ENCODE peak calls at places on chromosomes 3 and 15, in six cellular contexts. S, I, W, V, J and Q are unnamed samples.

GRCh38 chr3:23999012-23999641 is 54.0 kb downstream of the NR1D2 start:
- DNase-seq in W (peak; percentile 72), I (peak; percentile 42), S (peak; percentile 27), V (peak; percentile 49), J (peak; percentile 70), Q (peak; percentile 64)

GRCh38 chr3:12708584-12709192 is 44.8 kb upstream of the RAF1 start:
- DNase-seq in J (peak; percentile 46), I (peak; percentile 94), V (no peak), W (no peak), S (no peak), Q (peak; percentile 31)

GRCh38 chr3:89572261-89572660 is 464.8 kb downstream of the EPHA3 start:
- DNase-seq in W (no peak), V (no peak), I (peak; percentile 15), S (no peak), J (no peak), Q (no peak)

GRCh38 chr3:102156426-102156825 is 278.4 kb upstream of the ZPLD1 start:
- DNase-seq in I (peak; percentile 95), V (no peak), S (no peak), W (no peak), J (peak; percentile 91), Q (peak; percentile 57)

GRCh38 chr3:121545049-121545563 is 682 bp downstream of the POLQ start:
- DNase-seq in J (peak; percentile 56), V (no peak), S (no peak), I (no peak), W (no peak), Q (no peak)

GRCh38 chr15:69524296-69524695 is 71.7 kb downstream of the RPLP1 start:
- DNase-seq in S (no peak), I (no peak), V (no peak), J (no peak), W (no peak), Q (no peak)

GRCh38 chr3:157128771-157129671 is 30.9 kb downstream of the CCNL1 start:
- DNase-seq in S (no peak), I (peak; percentile 30), V (no peak), W (no peak), J (peak; percentile 54), Q (peak; percentile 68)

GRCh38 chr3:142279965-142280590 is 54.7 kb upstream of the GK5 start:
- DNase-seq in W (peak; percentile 56), V (peak; percentile 56), I (peak; percentile 80), S (peak; percentile 15), J (peak; percentile 79), Q (peak; percentile 87)

GRCh38 chr15:45121706-45122417 is 7.7 kb downstream of the DUOXA2 start:
- DNase-seq in J (peak; percentile 51), S (no peak), I (peak; percentile 89), W (no peak), V (no peak), Q (peak; percentile 34)

GRCh38 chr3:28028554-28028953 is 212.9 kb upstream of the CMC1 start:
- DNase-seq in W (no peak), S (no peak), V (no peak), I (no peak), J (no peak), Q (no peak)

GRCh38 chr3:45123030-45123429 is 23.1 kb downstream of the CDCP1 start:
- DNase-seq in S (no peak), W (no peak), I (peak; percentile 98), V (no peak), J (peak; percentile 97), Q (peak; percentile 42)

GRCh38 chr15:75368689-75369239 is 357 bp upstream of the MAN2C1 start:
- DNase-seq in I (peak; percentile 17), S (no peak), W (no peak), V (no peak), J (peak; percentile 68), Q (no peak)

GRCh38 chr15:76274226-76274625 is 37.0 kb downstream of the ETFA start:
- DNase-seq in W (no peak), I (peak; percentile 37), V (no peak), J (no peak), S (no peak), Q (no peak)

GRCh38 chr15:95680693-95681092 is 649.8 kb upstream of the NR2F2 start:
- DNase-seq in W (no peak), I (peak; percentile 41), J (no peak), S (no peak), V (no peak), Q (no peak)

GRCh38 chr3:138197058-138197457 is 10.0 kb downstream of the ARMC8 start:
- DNase-seq in J (peak; percentile 51), W (no peak), I (peak; percentile 50), V (peak; percentile 52), S (no peak), Q (peak; percentile 26)

DNA sequence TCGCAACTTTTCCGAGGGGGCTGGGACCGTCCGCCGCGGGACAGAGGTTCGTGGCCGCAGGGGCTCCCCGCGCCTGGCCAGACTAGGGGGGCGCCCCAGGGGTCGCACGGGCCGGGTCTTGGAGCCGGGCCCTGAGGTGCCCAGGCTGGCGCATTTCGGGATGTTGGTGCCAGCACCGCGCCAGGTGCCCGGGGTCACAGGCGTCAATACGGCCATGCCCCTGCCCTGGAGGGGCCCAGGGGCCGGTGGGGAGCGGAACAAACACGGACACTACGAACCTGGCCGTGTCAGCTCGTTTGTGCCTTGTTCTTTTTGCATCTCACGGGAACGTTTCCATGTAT is 366 bp downstream of the TM6SF1 start:
- DNase-seq in I (no peak), J (no peak), S (no peak), V (no peak), W (no peak), Q (no peak)
- H2AFZ ChIP-seq in I (peak overlapping the region; percentile 91), J (peak overlapping the region; percentile 46), S (no peak overlapping the region), V (no peak overlapping the region), W (peak overlapping the region; percentile 93), Q (peak overlapping the region; percentile 38)

GRCh38 chr3:185824051-185824466 is 783 bp downstream of the IGF2BP2 start:
- DNase-seq in I (no peak), J (peak; percentile 47), W (peak; percentile 32), V (peak; percentile 52), S (no peak), Q (peak; percentile 25)

GRCh38 chr3:185823280-185824044 is 1.4 kb downstream of the IGF2BP2 start:
- DNase-seq in J (peak; percentile 69), W (no peak), S (no peak), I (peak; percentile 41), V (no peak), Q (no peak)

GRCh38 chr3:185825379-185825638 is 467 bp upstream of the IGF2BP2 start:
- DNase-seq in I (no peak), V (no peak), W (no peak), J (no peak), S (no peak), Q (no peak)

GRCh38 chr3:185825639-185826481 is 1.0 kb upstream of the IGF2BP2 start:
- DNase-seq in V (peak; percentile 75), S (no peak), I (peak; percentile 44), J (peak; percentile 63), W (peak; percentile 49), Q (peak; percentile 48)

GRCh38 chr3:185824467-185825378 is at the start of gene IGF2BP2:
- DNase-seq in S (no peak), W (peak; percentile 87), J (peak; percentile 91), V (peak; percentile 68), I (peak; percentile 80), Q (peak; percentile 70)
- H2AK5ac ChIP-seq in S (no peak within 1 kb of the TSS), W (peak within 1 kb of the TSS; percentile 98), J (peak within 1 kb of the TSS; percentile 65), V (no peak within 1 kb of the TSS), I (peak within 1 kb of the TSS; percentile 95), Q (peak within 1 kb of the TSS; percentile 100)

GRCh38 chr3:81789686-81790085 is 28.2 kb upstream of the GBE1 start:
- DNase-seq in S (no peak), I (no peak), J (no peak), V (no peak), W (no peak), Q (no peak)
- H2AFZ ChIP-seq in S (no peak overlapping the region), I (no peak overlapping the region), J (no peak overlapping the region), V (no peak overlapping the region), W (no peak overlapping the region), Q (no peak overlapping the region)

GRCh38 chr3:72065236-72065635 is 280.3 kb upstream of the PROK2 start:
- DNase-seq in S (no peak), I (no peak), V (no peak), J (no peak), W (no peak), Q (no peak)

GRCh38 chr3:72070005-72070404 is 285.1 kb upstream of the PROK2 start:
- DNase-seq in W (no peak), J (no peak), V (no peak), I (no peak), S (no peak), Q (no peak)

GRCh38 chr3:72069543-72069942 is 284.6 kb upstream of the PROK2 start:
- DNase-seq in J (no peak), W (no peak), V (no peak), I (no peak), S (no peak), Q (no peak)

GRCh38 chr3:72068621-72069020 is 283.7 kb upstream of the PROK2 start:
- DNase-seq in V (no peak), I (peak; percentile 7), S (no peak), W (no peak), J (peak; percentile 85), Q (no peak)

DNA sequence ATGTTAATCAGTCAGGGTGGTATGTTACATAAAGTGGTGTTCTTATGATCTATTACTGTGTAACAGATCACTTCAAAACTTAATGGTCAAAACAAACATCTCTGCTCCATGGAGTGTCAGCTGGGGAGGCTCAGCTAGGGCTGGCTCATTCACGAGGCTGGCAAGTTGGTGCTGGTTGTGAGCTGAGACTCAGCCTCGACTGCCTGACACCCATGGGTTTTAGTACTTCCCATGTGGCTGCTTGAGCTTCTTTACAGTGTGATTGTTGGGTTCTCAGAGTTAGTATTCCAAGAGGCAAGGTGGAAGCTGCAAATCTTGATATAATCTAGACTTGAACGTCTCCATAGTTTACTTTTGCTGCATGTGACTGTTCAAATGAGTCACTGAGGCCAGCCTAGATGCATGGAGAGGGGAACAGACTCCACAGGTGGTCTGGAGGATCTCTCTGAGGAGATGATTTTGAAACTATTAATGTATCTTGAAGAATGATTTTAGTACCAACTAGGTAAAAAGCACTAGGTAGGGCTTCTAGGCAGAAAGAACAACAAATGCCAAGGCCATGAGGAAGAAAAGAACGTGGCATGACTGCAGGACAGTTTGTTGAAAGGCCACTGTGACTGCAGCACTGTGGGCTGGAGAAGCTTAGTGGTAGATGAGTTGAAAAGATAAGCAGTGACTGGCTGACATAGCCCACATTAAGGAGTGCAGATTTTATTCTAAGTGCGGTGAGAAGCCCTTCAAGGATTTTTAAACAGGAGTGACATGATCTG is 281.1 kb upstream of the PROK2 start:
- DNase-seq in V (no peak), J (peak; percentile 61), S (no peak), W (no peak), I (no peak), Q (peak; percentile 34)
- H2AK5ac ChIP-seq in V (no peak overlapping the region), J (no peak overlapping the region), S (no peak overlapping the region), W (no peak overlapping the region), I (no peak overlapping the region), Q (no peak overlapping the region)

GRCh38 chr3:11091088-11091590 is 63.2 kb upstream of the HRH1 start:
- DNase-seq in W (peak; percentile 8), V (no peak), S (no peak), J (no peak), I (peak; percentile 39), Q (peak; percentile 3)

GRCh38 chr3:11093823-11094340 is 60.4 kb upstream of the HRH1 start:
- DNase-seq in I (no peak), W (no peak), J (no peak), V (no peak), S (no peak), Q (no peak)

GRCh38 chr3:11089931-11090330 is 64.4 kb upstream of the HRH1 start:
- DNase-seq in I (peak; percentile 55), W (no peak), J (no peak), V (no peak), S (no peak), Q (no peak)

GRCh38 chr3:11090551-11090950 is 63.7 kb upstream of the HRH1 start:
- DNase-seq in V (no peak), I (no peak), W (no peak), J (no peak), S (no peak), Q (no peak)

GRCh38 chr3:11091791-11092190 is 62.5 kb upstream of the HRH1 start:
- DNase-seq in W (no peak), I (no peak), S (no peak), J (no peak), V (no peak), Q (no peak)
- H2AFZ ChIP-seq in W (no peak overlapping the region), I (no peak overlapping the region), S (peak overlapping the region; percentile 7), J (no peak overlapping the region), V (no peak overlapping the region), Q (no peak overlapping the region)